ENCODE peak calls at places on chromosomes 13 and 19, in five cellular contexts. X is fibroblast of pulmonary artery, T is NCI-H774, B is T-helper 1 cell, R is GM04504. E is an unnamed sample.

GRCh38 chr19:30719991-30720329 is 347.8 kb downstream of the ZNF536 start:
- DNase-seq in X (no peak), T (no peak), B (no peak), R (no peak), E (peak)

GRCh38 chr19:18562086-18562485 is 4.4 kb downstream of the KXD1 start:
- DNase-seq in X (peak), T (no peak), B (no peak), R (no peak), E (no peak)

GRCh38 chr13:37647038-37647650 is 48.6 kb upstream of the POSTN start:
- DNase-seq in X (peak), T (no peak), B (no peak), R (no peak), E (no peak)

GRCh38 chr19:7250951-7251350 is 43.3 kb downstream of the INSR start:
- DNase-seq in X (no peak), T (no peak), B (no peak), R (no peak), E (no peak)

GRCh38 chr13:84399320-84400085 is 517.2 kb upstream of the SLITRK1 start:
- DNase-seq in X (no peak), T (no peak), B (no peak), R (no peak), E (no peak)

GRCh38 chr13:80168089-80168850 is 172.7 kb downstream of the SPRY2 start:
- DNase-seq in X (peak), T (no peak), B (no peak), R (peak), E (no peak)

GRCh38 chr19:46766569-46767317 is 20.5 kb upstream of the STRN4 start:
- DNase-seq in X (no peak), T (peak), B (peak), R (no peak), E (no peak)

GRCh38 chr19:43820098-43820860 is 6.8 kb upstream of the ZNF283 start:
- DNase-seq in X (peak), T (no peak), B (no peak), R (no peak), E (no peak)

GRCh38 chr19:49678970-49679831 is 2.1 kb downstream of the PRMT1 start:
- DNase-seq in X (no peak), T (no peak), B (no peak), R (no peak), E (no peak)

GRCh38 chr13:85693889-85694511 is 105.2 kb downstream of the SLITRK6 start:
- DNase-seq in X (no peak), T (no peak), B (no peak), R (no peak), E (no peak)

GRCh38 chr13:29566206-29566605 is 29.3 kb downstream of the SLC7A1 start:
- DNase-seq in X (no peak), T (no peak), B (no peak), R (no peak), E (no peak)

GRCh38 chr13:99864627-99864990 is 107.0 kb downstream of the ZIC5 start:
- DNase-seq in X (no peak), T (no peak), B (no peak), R (no peak), E (no peak)

GRCh38 chr13:110425444-110425780 is 118.3 kb downstream of the COL4A2 start:
- DNase-seq in X (no peak), T (no peak), B (no peak), R (no peak), E (no peak)

GRCh38 chr19:44684892-44685847 is 13.8 kb upstream of the CEACAM16 start:
- DNase-seq in X (peak), T (no peak), B (no peak), R (peak), E (no peak)

GRCh38 chr19:35249146-35249847 is 495 bp downstream of the LSR start:
- DNase-seq in X (no peak), T (no peak), B (no peak), R (no peak), E (peak)

GRCh38 chr13:33213797-33214196 is 71.8 kb downstream of the STARD13 start:
- DNase-seq in X (peak), T (no peak), B (no peak), R (no peak), E (no peak)

GRCh38 chr19:6015841-6016545 is 38.1 kb upstream of the RANBP3 start:
- DNase-seq in X (no peak), T (no peak), B (no peak), R (no peak), E (no peak)

GRCh38 chr19:48862827-48863226 is 5.6 kb downstream of the PLEKHA4 start:
- DNase-seq in X (no peak), T (no peak), B (no peak), R (no peak), E (no peak)

GRCh38 chr19:10543059-10543419 is 665 bp upstream of the ATG4D start:
- DNase-seq in X (no peak), T (peak), B (no peak), R (no peak), E (no peak)

GRCh38 chr19:38692458-38693379 is 45.3 kb downstream of the ACTN4 start:
- DNase-seq in X (no peak), T (no peak), B (no peak), R (no peak), E (peak)

E was measured in cardiac septum.